ENCODE peak calls at places on chromosomes 5 and 9, in four cellular contexts. Y, R, V and G are unnamed samples.

GRCh38 chr5:113507601-113508000 is 5.9 kb upstream of the YTHDC2 start:
- DNase-seq in Y (no peak), R (no peak), V (no peak), G (no peak)

GRCh38 chr5:982377-983237 is 26.0 kb upstream of the NKD2 start:
- DNase-seq in Y (peak; percentile 88), R (peak; percentile 86), V (no peak), G (no peak)

GRCh38 chr5:106759581-106759980 is 911.2 kb downstream of the EFNA5 start:
- DNase-seq in Y (no peak), R (no peak), V (no peak), G (no peak)

GRCh38 chr5:68911840-68912690 is 181.7 kb upstream of the SLC30A5 start:
- DNase-seq in Y (no peak), R (no peak), V (peak; percentile 65), G (no peak)

GRCh38 chr5:67996596-67996995 is 219.0 kb upstream of the PIK3R1 start:
- DNase-seq in Y (no peak), R (no peak), V (no peak), G (no peak)

GRCh38 chr5:124655211-124655880 is 91.1 kb downstream of the ZNF608 start:
- DNase-seq in Y (no peak), R (no peak), V (peak; percentile 55), G (no peak)

GRCh38 chr5:175894805-175895204 is 23.4 kb downstream of the CPLX2 start:
- DNase-seq in Y (no peak), R (no peak), V (no peak), G (no peak)

GRCh38 chr5:17219006-17219422 is 1.6 kb downstream of the BASP1 start:
- DNase-seq in Y (peak; percentile 79), R (peak; percentile 75), V (no peak), G (peak; percentile 64)

GRCh38 chr5:180080670-180081280 is 9.2 kb upstream of the RNF130 start:
- DNase-seq in Y (no peak), R (no peak), V (no peak), G (no peak)

GRCh38 chr9:133131506-133131905 is 10.5 kb upstream of the RALGDS start:
- DNase-seq in Y (no peak), R (no peak), V (no peak), G (no peak)

GRCh38 chr5:67153292-67153691 is 43.3 kb downstream of the CD180 start:
- DNase-seq in Y (no peak), R (no peak), V (no peak), G (no peak)

GRCh38 chr9:130050472-130050871 is 3.2 kb upstream of the GPR107 start:
- DNase-seq in Y (no peak), R (no peak), V (no peak), G (no peak)

GRCh38 chr5:998975-999501 is 9.6 kb upstream of the NKD2 start:
- DNase-seq in Y (no peak), R (no peak), V (no peak), G (no peak)

GRCh38 chr5:112930082-112930344 is 8.0 kb upstream of the REEP5 start:
- DNase-seq in Y (no peak), R (no peak), V (peak; percentile 14), G (no peak)

GRCh38 chr5:173326501-173326960 is 1.7 kb downstream of the STC2 start:
- DNase-seq in Y (no peak), R (no peak), V (peak; percentile 67), G (no peak)

GRCh38 chr5:620586-621180 is 8.5 kb downstream of the CEP72 start:
- DNase-seq in Y (peak; percentile 10), R (no peak), V (no peak), G (no peak)

GRCh38 chr9:95507456-95508241 is 9.1 kb downstream of the PTCH1 start:
- DNase-seq in Y (peak; percentile 75), R (peak; percentile 58), V (peak; percentile 53), G (no peak)
- H2BK12ac ChIP-seq in Y (peak overlapping the region; percentile 94), R (no peak overlapping the region), V (peak overlapping the region; percentile 7), G (no peak overlapping the region)

GRCh38 chr5:73378070-73378469 is 70.5 kb downstream of the FOXD1 start:
- DNase-seq in Y (no peak), R (no peak), V (no peak), G (no peak)
- H2BK12ac ChIP-seq in Y (no peak overlapping the region), R (no peak overlapping the region), V (no peak overlapping the region), G (no peak overlapping the region)

GRCh38 chr5:149799965-149800516 is 69.9 kb downstream of the PPARGC1B start:
- DNase-seq in Y (no peak), R (no peak), V (no peak), G (no peak)
- H2BK12ac ChIP-seq in Y (no peak overlapping the region), R (no peak overlapping the region), V (no peak overlapping the region), G (no peak overlapping the region)

DNA sequence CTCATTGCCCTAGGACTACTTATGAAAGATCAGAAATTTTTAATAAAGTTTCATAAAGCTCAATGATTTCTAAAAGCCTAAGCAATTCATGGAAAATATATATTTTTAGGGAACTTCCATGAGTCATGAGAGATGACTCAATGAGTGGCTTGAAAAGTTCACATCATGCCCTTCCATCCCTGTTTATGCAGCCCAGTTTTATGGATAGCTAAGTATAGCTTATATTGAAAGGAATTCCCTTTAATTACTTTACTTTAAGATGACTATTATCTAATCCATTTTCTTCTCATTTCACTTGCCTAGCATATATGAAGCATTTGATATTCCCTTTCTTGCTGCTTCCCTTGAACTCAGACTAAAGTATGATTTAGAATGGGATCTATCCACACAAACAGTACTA is 608.5 kb downstream of the SLCO4C1 start:
- DNase-seq in Y (no peak), R (no peak), V (peak; percentile 16), G (no peak)
- H2BK12ac ChIP-seq in Y (no peak overlapping the region), R (no peak overlapping the region), V (no peak overlapping the region), G (no peak overlapping the region)